ENCODE peak calls at places on chromosomes 3 and 15, in four cellular contexts. M is right cardiac atrium, Y is NT2/D1, J is right lobe of liver. O is an unnamed sample. For H3K9me3, the result is how much of the 10 kb centered on the place peaks cover.

GRCh38 chr3:150314248-150315027 is 93.7 kb upstream of the TSC22D2 start:
- DNase-seq in M (no peak), Y (no peak), J (no peak), O (peak)

GRCh38 chr3:45544719-45545296 is 49.7 kb upstream of the LIMD1 start:
- DNase-seq in M (no peak), Y (no peak), J (peak), O (no peak)

GRCh38 chr3:185693985-185694675 is 108.0 kb downstream of the SENP2 start:
- DNase-seq in M (no peak), Y (no peak), J (no peak), O (no peak)

GRCh38 chr3:115325539-115325938 is 178.5 kb upstream of the ZBTB20 start:
- DNase-seq in M (no peak), Y (peak), J (no peak), O (no peak)

GRCh38 chr3:184688251-184688851 is 23.5 kb downstream of the MAGEF1 start:
- DNase-seq in M (peak), Y (no peak), J (no peak), O (no peak)

GRCh38 chr3:85576091-85576690 is 617.4 kb downstream of the CADM2 start:
- DNase-seq in M (peak), Y (peak), J (no peak), O (peak)

GRCh38 chr3:50806806-50807205 is 132.1 kb downstream of the DOCK3 start:
- DNase-seq in M (no peak), Y (peak), J (no peak), O (no peak)

GRCh38 chr3:187996609-187997008 is 157.3 kb upstream of the LPP start:
- DNase-seq in M (no peak), Y (no peak), J (no peak), O (no peak)

GRCh38 chr15:40307421-40308165 is at the start of gene PLCB2:
- DNase-seq in M (peak), Y (no peak), J (peak), O (no peak)

GRCh38 chr15:37764733-37765191 is 169.7 kb upstream of the TMCO5A start:
- DNase-seq in M (no peak), Y (peak), J (no peak), O (peak)

GRCh38 chr15:30922469-30923311 is 19.0 kb downstream of the FAN1 start:
- DNase-seq in M (peak), Y (peak), J (no peak), O (no peak)

GRCh38 chr15:69489101-69489571 is 36.5 kb downstream of the RPLP1 start:
- DNase-seq in M (no peak), Y (no peak), J (no peak), O (no peak)

GRCh38 chr3:71185733-71186455 is 397.6 kb downstream of the FOXP1 start:
- DNase-seq in M (no peak), Y (no peak), J (no peak), O (no peak)

GRCh38 chr3:75506603-75507002 is 157.5 kb upstream of the FRG2C start:
- DNase-seq in M (no peak), Y (no peak), J (no peak), O (no peak)

GRCh38 chr3:177478170-177478859 is 281.0 kb upstream of the TBL1XR1 start:
- DNase-seq in M (no peak), Y (no peak), J (no peak), O (peak)

GRCh38 chr3:109122690-109123089 is 4.8 kb upstream of the MORC1 start:
- DNase-seq in M (no peak), Y (no peak), J (no peak), O (no peak)

GRCh38 chr3:10782011-10782410 is 34.0 kb upstream of the SLC6A11 start:
- DNase-seq in M (no peak), Y (no peak), J (no peak), O (no peak)

GRCh38 chr15:73387507-73388255 is 18.9 kb upstream of the HCN4 start:
- DNase-seq in M (no peak), Y (no peak), J (no peak), O (no peak)

GRCh38 chr15:65576669-65577068 is 34.3 kb downstream of the INTS14 start:
- DNase-seq in M (no peak), Y (no peak), J (no peak), O (no peak)

GRCh38 chr3:31180274-31180673 is 285.8 kb upstream of the GADL1 start:
- DNase-seq in M (no peak), Y (no peak), J (no peak), O (no peak)

GRCh38 chr3:178802993-178803693 is 266.9 kb downstream of the KCNMB2 start:
- DNase-seq in M (no peak), Y (no peak), J (no peak), O (no peak)

GRCh38 chr3:169634618-169635236 is 28.8 kb downstream of the MECOM start:
- DNase-seq in M (peak), Y (no peak), J (no peak), O (no peak)

GRCh38 chr15:39204031-39204430 is 376.8 kb upstream of the THBS1 start:
- DNase-seq in M (no peak), Y (no peak), J (no peak), O (no peak)

GRCh38 chr15:35738370-35738769 is 192.4 kb upstream of the DPH6 start:
- DNase-seq in M (no peak), Y (peak), J (no peak), O (no peak)

GRCh38 chr3:30535515-30535914 is 70.9 kb upstream of the TGFBR2 start:
- DNase-seq in M (no peak), Y (no peak), J (no peak), O (no peak)

GRCh38 chr15:89167267-89168176 is 53.9 kb downstream of the RLBP1 start:
- DNase-seq in M (no peak), Y (no peak), J (no peak), O (no peak)

GRCh38 chr3:101829066-101829830 is 20.1 kb upstream of the NFKBIZ start:
- DNase-seq in M (peak), Y (no peak), J (peak), O (peak)

GRCh38 chr15:75943713-75944215 is 40.1 kb downstream of the FBXO22 start:
- DNase-seq in M (no peak), Y (no peak), J (no peak), O (no peak)

GRCh38 chr3:88141458-88142083 is 8.2 kb upstream of the C3orf38 start:
- DNase-seq in M (no peak), Y (no peak), J (no peak), O (no peak)

GRCh38 chr15:96972201-96972600 is 641.7 kb downstream of the NR2F2 start:
- DNase-seq in M (no peak), Y (no peak), J (no peak), O (no peak)

GRCh38 chr3:139388961-139389551 is 391 bp downstream of the COPB2 start:
- DNase-seq in M (no peak), Y (peak), J (no peak), O (no peak)

GRCh38 chr3:120093119-120093922 is 926 bp downstream of the GSK3B start:
- DNase-seq in M (no peak), Y (peak), J (no peak), O (no peak)

GRCh38 chr3:120088622-120089021 is 5.6 kb downstream of the GSK3B start:
- DNase-seq in M (no peak), Y (no peak), J (no peak), O (no peak)

GRCh38 chr3:120090422-120090821 is 3.8 kb downstream of the GSK3B start:
- DNase-seq in M (no peak), Y (no peak), J (no peak), O (no peak)

GRCh38 chr3:120092444-120092843 is 1.8 kb downstream of the GSK3B start:
- DNase-seq in M (no peak), Y (no peak), J (no peak), O (no peak)

GRCh38 chr3:120089089-120089488 is 5.2 kb downstream of the GSK3B start:
- DNase-seq in M (no peak), Y (no peak), J (no peak), O (no peak)
- H3K4me3 ChIP-seq in M (peak), Y (no peak), J (no peak), O (no peak)

DNA sequence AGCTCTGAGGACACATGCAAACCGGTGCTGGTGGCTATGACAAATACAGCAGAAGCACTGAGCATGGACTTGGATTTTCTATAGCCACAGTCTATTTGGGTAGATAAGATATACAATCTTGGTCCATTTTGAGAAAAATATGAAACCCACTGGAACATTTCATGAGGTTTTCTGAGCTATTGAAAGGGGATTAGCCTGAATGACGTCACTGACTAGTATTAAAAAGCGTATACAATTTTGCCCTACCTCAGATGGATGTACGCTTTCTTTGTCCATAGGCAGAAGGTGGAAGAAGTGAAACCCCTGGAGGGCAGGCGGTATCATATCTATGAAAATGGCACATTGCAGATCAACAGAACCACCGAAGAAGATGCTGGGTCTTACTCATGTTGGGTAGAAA is 166.4 kb downstream of the CHL1 start:
- DNase-seq in M (no peak), Y (no peak), J (no peak), O (no peak)
- H3K9me3 ChIP-seq in M (under half), Y (under half), J (under half), O (under half)

GRCh38 chr3:113559011-113559410 is 26.7 kb downstream of the SIDT1 start:
- DNase-seq in M (no peak), Y (no peak), J (no peak), O (no peak)

GRCh38 chr3:113557374-113557773 is 25.0 kb downstream of the SIDT1 start:
- DNase-seq in M (no peak), Y (peak), J (no peak), O (no peak)

GRCh38 chr3:113560845-113561623 is 28.7 kb downstream of the SIDT1 start:
- DNase-seq in M (no peak), Y (no peak), J (no peak), O (no peak)

GRCh38 chr3:113556556-113557335 is 24.4 kb downstream of the SIDT1 start:
- DNase-seq in M (no peak), Y (no peak), J (no peak), O (no peak)

DNA sequence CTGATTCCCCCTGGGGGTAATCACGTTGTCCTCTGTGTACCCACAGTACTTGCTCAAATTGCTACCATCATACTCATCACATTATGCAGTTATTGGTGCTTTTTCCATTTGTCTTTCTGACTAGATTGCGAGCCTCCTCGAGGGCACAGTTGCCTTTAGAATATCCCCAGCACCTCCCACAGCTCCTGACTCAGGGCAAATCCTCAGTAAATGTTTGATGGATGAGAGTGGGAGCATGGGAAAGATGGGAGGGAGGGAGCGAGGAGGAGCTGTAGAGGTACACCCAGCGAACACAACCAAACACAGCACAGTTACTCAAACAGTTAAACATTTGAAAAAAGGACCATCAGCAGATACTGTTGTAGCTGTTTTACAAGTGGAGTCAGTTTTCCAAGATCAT is 27.9 kb downstream of the SIDT1 start:
- DNase-seq in M (no peak), Y (no peak), J (no peak), O (no peak)
- H3K4me3 ChIP-seq in M (no peak), Y (no peak), J (no peak), O (no peak)

DNA sequence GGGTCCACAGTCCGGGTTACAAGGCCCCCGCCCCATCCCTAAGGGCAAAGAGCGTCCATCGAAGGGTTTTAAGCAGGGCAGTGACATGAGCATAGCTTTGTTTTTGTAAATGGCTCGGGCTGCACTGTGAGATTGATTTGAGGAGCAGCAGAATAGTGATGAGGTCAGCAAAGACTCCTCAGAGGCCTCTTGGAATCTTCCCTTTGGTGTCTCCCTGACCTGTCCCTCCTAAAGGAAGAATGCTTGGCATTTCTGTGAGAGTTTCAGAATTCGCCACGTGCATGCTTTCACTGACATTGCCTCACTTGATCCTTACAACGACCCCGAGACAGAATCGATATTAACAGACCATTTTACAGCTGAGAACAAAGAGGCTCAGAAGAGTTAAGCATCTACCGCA is 20.3 kb downstream of the LAMP3 start:
- DNase-seq in M (no peak), Y (no peak), J (no peak), O (no peak)
- H3K9me3 ChIP-seq in M (under half), Y (under half), J (under half), O (under half)

O was measured in pancreas.